ENCODE peak calls at places on chromosomes 7 and 10, in five cellular contexts. C, I, Y, G and Z are unnamed samples.

GRCh38 chr10:99920901-99921300 is 88.8 kb downstream of the DNMBP start:
- DNase-seq in C (no peak), I (peak; percentile 83), Y (no peak), G (no peak), Z (no peak)

GRCh38 chr7:11742496-11742895 is 89.5 kb downstream of the THSD7A start:
- DNase-seq in C (no peak), I (no peak), Y (no peak), G (no peak), Z (no peak)

GRCh38 chr10:64059884-64060283 is 538.7 kb downstream of the REEP3 start:
- DNase-seq in C (no peak), I (no peak), Y (no peak), G (no peak), Z (no peak)

GRCh38 chr7:7292085-7292484 is 109.7 kb downstream of the C1GALT1 start:
- DNase-seq in C (no peak), I (no peak), Y (no peak), G (no peak), Z (no peak)

GRCh38 chr7:36082910-36083309 is 70.1 kb upstream of the EEPD1 start:
- DNase-seq in C (no peak), I (no peak), Y (peak; percentile 48), G (no peak), Z (no peak)

GRCh38 chr10:93513091-93513490 is 16.7 kb downstream of the CEP55 start:
- DNase-seq in C (no peak), I (no peak), Y (no peak), G (no peak), Z (no peak)

GRCh38 chr10:71434760-71435394 is 38.2 kb downstream of the CDH23 start:
- DNase-seq in C (peak; percentile 26), I (no peak), Y (no peak), G (no peak), Z (peak; percentile 27)

GRCh38 chr10:101329341-101330032 is 24.5 kb upstream of the BTRC start:
- DNase-seq in C (no peak), I (no peak), Y (no peak), G (no peak), Z (no peak)

GRCh38 chr10:103145046-103145445 is 48.0 kb downstream of the NT5C2 start:
- DNase-seq in C (no peak), I (no peak), Y (no peak), G (no peak), Z (no peak)

GRCh38 chr7:117127585-117128168 is 174.4 kb downstream of the ST7 start:
- DNase-seq in C (no peak), I (peak; percentile 73), Y (peak; percentile 15), G (peak; percentile 38), Z (no peak)

GRCh38 chr7:31651800-31652326 is 35.2 kb upstream of the PPP1R17 start:
- DNase-seq in C (no peak), I (no peak), Y (no peak), G (no peak), Z (no peak)